ENCODE peak calls at places on chromosomes 13 and 19, in four cellular contexts. A is right lobe of liver, U is adrenal gland, B is breast epithelium. X is an unnamed sample. For H3K9me3, the result is how much of the 10 kb centered on the place peaks cover.

GRCh38 chr19:45767881-45768643 is 990 bp downstream of the SIX5 start:
- DNase-seq in A (peak), U (peak), B (peak), X (peak)

GRCh38 chr13:26280822-26281221 is 26.9 kb downstream of the CDK8 start:
- DNase-seq in A (no peak), U (peak), B (no peak), X (peak)

GRCh38 chr13:76667551-76667950 is 218.7 kb downstream of the KCTD12 start:
- DNase-seq in A (no peak), U (no peak), B (no peak), X (no peak)

GRCh38 chr13:45626731-45627374 is 11.3 kb upstream of the ERICH6B start:
- DNase-seq in A (no peak), U (no peak), B (no peak), X (no peak)

GRCh38 chr13:26221399-26221720 is 754 bp downstream of the RNF6 start:
- DNase-seq in A (no peak), U (no peak), B (no peak), X (no peak)

GRCh38 chr19:49442793-49443365 is 1.6 kb upstream of the SLC17A7 start:
- DNase-seq in A (peak), U (peak), B (peak), X (peak)

GRCh38 chr13:47897411-47898050 is 103.5 kb downstream of the SUCLA2 start:
- DNase-seq in A (no peak), U (no peak), B (no peak), X (no peak)

GRCh38 chr13:48890386-48890785 is 85.3 kb upstream of the FNDC3A start:
- DNase-seq in A (no peak), U (no peak), B (no peak), X (no peak)

GRCh38 chr19:42468273-42468796 is 25.6 kb upstream of the CXCL17 start:
- DNase-seq in A (no peak), U (peak), B (no peak), X (no peak)

GRCh38 chr19:10412257-10412977 is 7.9 kb upstream of the PDE4A start:
- DNase-seq in A (no peak), U (no peak), B (no peak), X (no peak)

GRCh38 chr13:48746816-48747215 is 93.1 kb downstream of the CYSLTR2 start:
- DNase-seq in A (no peak), U (no peak), B (no peak), X (no peak)

GRCh38 chr19:27720155-27720554 is 1492.8 kb downstream of the UQCRFS1 start:
- DNase-seq in A (no peak), U (no peak), B (no peak), X (no peak)

GRCh38 chr19:29687244-29687896 is 22.1 kb downstream of the PLEKHF1 start:
- DNase-seq in A (no peak), U (no peak), B (no peak), X (no peak)

GRCh38 chr13:111947026-111947810 is 119.7 kb upstream of the SOX1 start:
- DNase-seq in A (no peak), U (no peak), B (no peak), X (no peak)

GRCh38 chr13:78608705-78609463 is 5.5 kb upstream of the POU4F1 start:
- DNase-seq in A (no peak), U (no peak), B (no peak), X (no peak)

GRCh38 chr13:112215871-112216270 is 148.9 kb downstream of the SOX1 start:
- DNase-seq in A (no peak), U (no peak), B (no peak), X (no peak)

GRCh38 chr13:101204270-101205011 is 211.9 kb downstream of the NALCN start:
- DNase-seq in A (no peak), U (no peak), B (no peak), X (no peak)

GRCh38 chr13:79815041-79815440 is 334.1 kb downstream of the NDFIP2 start:
- DNase-seq in A (no peak), U (no peak), B (no peak), X (no peak)

GRCh38 chr13:97275775-97276501 is 53.8 kb downstream of the MBNL2 start:
- DNase-seq in A (no peak), U (no peak), B (no peak), X (no peak)

GRCh38 chr13:71320452-71320851 is 546.6 kb downstream of the DACH1 start:
- DNase-seq in A (no peak), U (no peak), B (no peak), X (no peak)

GRCh38 chr19:49677901-49678674 is 1.0 kb downstream of the PRMT1 start:
- DNase-seq in A (peak), U (peak), B (peak), X (peak)

GRCh38 chr13:112467236-112467635 is 91.1 kb downstream of the SPACA7 start:
- DNase-seq in A (no peak), U (no peak), B (no peak), X (no peak)

GRCh38 chr19:54477650-54478049 is 4.6 kb upstream of the CDC42EP5 start:
- DNase-seq in A (no peak), U (no peak), B (no peak), X (no peak)

GRCh38 chr13:99335603-99336002 is 28.4 kb upstream of the GPR183 start:
- DNase-seq in A (no peak), U (no peak), B (no peak), X (no peak)

GRCh38 chr13:42039457-42039945 is 8.9 kb upstream of the DGKH start:
- DNase-seq in A (no peak), U (no peak), B (no peak), X (no peak)

GRCh38 chr13:41200126-41200525 is 5.8 kb upstream of the KBTBD7 start:
- DNase-seq in A (no peak), U (no peak), B (no peak), X (no peak)

GRCh38 chr19:11451942-11452813 is 16.7 kb downstream of the PRKCSH start:
- DNase-seq in A (no peak), U (no peak), B (no peak), X (no peak)

GRCh38 chr19:51681286-51681956 is 11.7 kb upstream of the SPACA6 start:
- DNase-seq in A (no peak), U (no peak), B (no peak), X (no peak)

DNA sequence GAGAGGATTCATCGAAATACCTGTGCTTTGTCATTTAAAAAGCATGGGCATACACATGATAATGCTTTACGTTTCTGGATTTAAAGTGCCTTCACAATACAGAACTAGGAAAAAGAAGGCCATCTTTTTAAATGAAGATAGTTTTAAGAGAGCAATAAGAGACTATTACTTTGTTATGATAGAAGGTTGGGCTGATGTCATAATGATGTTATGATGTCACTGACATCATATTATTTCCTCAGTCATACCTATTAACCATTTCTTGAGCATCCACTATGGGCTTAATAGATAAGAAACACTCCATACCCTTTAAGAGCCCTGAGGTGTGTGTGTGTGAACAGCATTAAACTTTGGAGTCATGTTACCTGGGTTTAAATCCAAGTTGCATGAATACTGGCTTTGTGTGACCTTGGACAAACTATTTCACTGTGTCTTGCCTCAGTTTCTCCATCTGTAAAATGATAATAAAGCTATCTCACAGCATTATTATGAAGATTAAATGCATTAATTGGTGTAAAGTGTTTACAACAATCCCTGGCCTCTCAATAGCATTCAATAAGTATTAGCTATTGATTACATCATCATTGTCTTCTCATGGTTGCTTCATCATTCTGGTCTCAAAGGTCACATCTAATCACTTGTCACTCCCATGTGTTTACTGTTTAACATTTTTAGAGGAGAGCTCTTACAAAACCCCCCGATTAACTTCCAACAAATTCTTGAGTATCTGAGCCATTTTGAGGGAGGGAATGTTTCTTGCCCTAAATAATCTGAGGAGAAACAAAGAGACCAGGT is 11.1 kb downstream of the ZNF181 start:
- DNase-seq in A (no peak), U (no peak), B (no peak), X (no peak)
- H3K9me3 ChIP-seq in A (under half), U (under half), B (half or more), X (under half)

GRCh38 chr19:2867025-2867991 is at the start of gene ZNF556:
- DNase-seq in A (no peak), U (peak), B (no peak), X (no peak)
- TF ChIP-seq POLR2A in A (no peak), U (no peak), B (no peak), X (no peak)

GRCh38 chr13:113785051-113786010 is 26.3 kb downstream of the TMEM255B start:
- DNase-seq in A (no peak), U (no peak), B (no peak), X (no peak)

GRCh38 chr13:113783482-113783881 is 24.5 kb downstream of the TMEM255B start:
- DNase-seq in A (no peak), U (no peak), B (no peak), X (no peak)

GRCh38 chr13:113782472-113782871 is 23.4 kb downstream of the TMEM255B start:
- DNase-seq in A (no peak), U (no peak), B (no peak), X (no peak)

GRCh38 chr13:113784645-113785024 is 25.6 kb downstream of the TMEM255B start:
- DNase-seq in A (no peak), U (no peak), B (no peak), X (no peak)

DNA sequence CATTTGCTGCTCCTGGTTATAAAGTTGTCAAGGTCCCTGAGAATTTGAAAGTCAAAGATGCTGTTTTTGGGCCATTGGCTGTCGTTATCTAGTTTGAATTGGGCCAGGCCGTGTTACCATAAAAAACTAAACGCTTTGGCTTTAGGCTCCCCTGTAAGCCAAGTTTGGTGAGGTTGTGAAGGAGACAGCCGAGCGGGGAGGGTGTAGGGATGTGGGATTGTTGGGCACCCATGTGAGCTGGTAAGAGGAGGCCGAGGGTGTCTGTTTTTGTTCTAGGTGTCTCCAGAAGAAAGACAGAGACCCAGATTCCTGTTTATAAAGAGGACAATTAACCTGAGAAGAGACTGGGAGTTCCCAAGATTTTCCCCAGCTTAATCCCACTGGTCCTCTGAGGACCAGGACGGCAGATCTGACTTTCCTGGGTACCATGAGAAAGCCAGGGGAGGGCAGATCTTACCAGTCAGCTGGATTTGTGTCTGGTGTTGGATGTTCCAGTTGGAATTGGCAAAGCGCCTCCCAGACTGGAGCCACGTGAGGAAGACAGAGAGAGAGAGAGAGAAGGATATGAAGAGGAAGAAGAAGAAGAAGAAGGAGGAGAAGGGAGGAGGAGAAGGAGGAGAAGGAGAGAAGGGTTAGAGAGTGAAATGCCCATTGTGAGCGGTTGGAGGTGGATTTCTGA is 25.1 kb downstream of the TMEM255B start:
- DNase-seq in A (no peak), U (no peak), B (no peak), X (no peak)
- H3K9me3 ChIP-seq in A (under half), U (under half), B (under half), X (under half)

DNA sequence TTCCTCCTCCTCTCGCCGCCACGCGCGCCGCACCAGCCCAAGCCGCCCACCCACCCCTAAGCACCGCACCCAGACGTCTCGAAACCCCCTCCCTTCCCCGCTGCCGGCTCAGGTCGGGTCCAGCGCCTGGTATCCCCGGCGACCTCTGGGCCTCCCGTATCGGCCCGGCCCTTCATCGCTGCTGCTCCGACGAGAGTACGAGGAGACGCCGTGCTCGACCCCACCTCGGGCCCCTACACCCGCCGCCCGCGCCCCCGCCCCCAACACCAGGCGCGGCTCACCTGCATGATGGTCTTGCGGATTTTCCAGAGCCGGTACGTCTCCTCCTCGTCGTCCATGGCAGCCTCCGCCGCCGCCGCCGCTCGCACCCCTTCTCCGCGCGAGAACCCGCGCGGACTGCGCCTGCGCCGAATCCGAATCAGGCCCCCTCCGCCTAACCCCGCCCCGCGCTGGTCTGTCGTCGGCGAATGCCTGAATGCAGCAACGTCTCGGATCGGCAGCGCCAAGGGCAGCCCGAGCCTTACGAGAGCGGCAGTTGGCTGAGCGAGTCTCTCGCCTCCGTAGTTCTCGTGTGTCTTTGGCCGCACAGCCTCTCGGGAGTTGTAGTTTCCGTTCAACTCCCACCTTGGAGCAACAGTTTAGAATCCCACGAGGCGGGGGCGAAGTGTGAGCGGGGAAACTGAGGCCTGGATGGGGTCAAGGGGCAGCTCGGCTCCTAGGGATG is at the start of gene POLR2E:
- DNase-seq in A (peak), U (peak), B (peak), X (peak)
- TF ChIP-seq POLR2A in A (peak), U (peak), B (peak), X (no peak)